ENCODE peak calls at places on chromosomes 2 and 18, in four cellular contexts. One of them, this sample, is unnamed.

GRCh38 chr2:74206180-74206688 is 7.8 kb downstream of the MTHFD2 start:
- DNase-seq in GM23248: peak
- DNase-seq in neural progenitor cell: no peak
- DNase-seq in HCT116: no peak
- DNase-seq in this sample: peak

GRCh38 chr2:112679484-112679883 is 33.7 kb downstream of the SLC20A1 start:
- DNase-seq in GM23248: peak
- DNase-seq in neural progenitor cell: no peak
- DNase-seq in HCT116: no peak
- DNase-seq in this sample: no peak

GRCh38 chr2:96147593-96148201 is 2.5 kb upstream of the DUSP2 start:
- DNase-seq in GM23248: no peak
- DNase-seq in neural progenitor cell: no peak
- DNase-seq in HCT116: no peak
- DNase-seq in this sample: no peak

GRCh38 chr2:200797242-200797770 is 14.4 kb upstream of the BZW1 start:
- DNase-seq in GM23248: peak
- DNase-seq in neural progenitor cell: no peak
- DNase-seq in HCT116: no peak
- DNase-seq in this sample: peak

GRCh38 chr18:11146238-11146946 is 3.0 kb downstream of the PIEZO2 start:
- DNase-seq in GM23248: no peak
- DNase-seq in neural progenitor cell: no peak
- DNase-seq in HCT116: no peak
- DNase-seq in this sample: no peak

GRCh38 chr2:37168217-37168981 is 11.6 kb upstream of the EIF2AK2 start:
- DNase-seq in GM23248: peak
- DNase-seq in neural progenitor cell: peak
- DNase-seq in HCT116: peak
- DNase-seq in this sample: peak

GRCh38 chr2:120550274-120550673 is 185.4 kb upstream of the GLI2 start:
- DNase-seq in GM23248: no peak
- DNase-seq in neural progenitor cell: no peak
- DNase-seq in HCT116: no peak
- DNase-seq in this sample: no peak

GRCh38 chr18:59846814-59847490 is 52.8 kb upstream of the PMAIP1 start:
- DNase-seq in GM23248: peak
- DNase-seq in neural progenitor cell: no peak
- DNase-seq in HCT116: no peak
- DNase-seq in this sample: peak

GRCh38 chr2:42755161-42755900 is 8.6 kb downstream of the OXER1 start:
- DNase-seq in GM23248: peak
- DNase-seq in neural progenitor cell: no peak
- DNase-seq in HCT116: no peak
- DNase-seq in this sample: no peak

GRCh38 chr18:58495202-58495601 is 133.7 kb downstream of the ALPK2 start:
- DNase-seq in GM23248: peak
- DNase-seq in neural progenitor cell: no peak
- DNase-seq in HCT116: no peak
- DNase-seq in this sample: no peak

GRCh38 chr2:15300645-15301573 is 260.2 kb downstream of the NBAS start:
- DNase-seq in GM23248: no peak
- DNase-seq in neural progenitor cell: no peak
- DNase-seq in HCT116: no peak
- DNase-seq in this sample: no peak

GRCh38 chr18:2909431-2910140 is 62.8 kb downstream of the EMILIN2 start:
- DNase-seq in GM23248: no peak
- DNase-seq in neural progenitor cell: no peak
- DNase-seq in HCT116: no peak
- DNase-seq in this sample: no peak

GRCh38 chr2:60366178-60366577 is 187.3 kb downstream of the BCL11A start:
- DNase-seq in GM23248: no peak
- DNase-seq in neural progenitor cell: no peak
- DNase-seq in HCT116: no peak
- DNase-seq in this sample: no peak

GRCh38 chr2:1884933-1885580 is 140.7 kb upstream of the PXDN start:
- DNase-seq in GM23248: no peak
- DNase-seq in neural progenitor cell: no peak
- DNase-seq in HCT116: no peak
- DNase-seq in this sample: no peak

GRCh38 chr2:123363076-123363475 is 662.0 kb upstream of the CNTNAP5 start:
- DNase-seq in GM23248: no peak
- DNase-seq in neural progenitor cell: peak
- DNase-seq in HCT116: no peak
- DNase-seq in this sample: no peak

GRCh38 chr2:28201711-28202180 is 190.9 kb upstream of the FOSL2 start:
- DNase-seq in GM23248: no peak
- DNase-seq in neural progenitor cell: peak
- DNase-seq in HCT116: no peak
- DNase-seq in this sample: no peak

GRCh38 chr2:9053534-9053931 is 50.0 kb upstream of the MBOAT2 start:
- DNase-seq in GM23248: peak
- DNase-seq in neural progenitor cell: no peak
- DNase-seq in HCT116: no peak
- DNase-seq in this sample: no peak

DNA sequence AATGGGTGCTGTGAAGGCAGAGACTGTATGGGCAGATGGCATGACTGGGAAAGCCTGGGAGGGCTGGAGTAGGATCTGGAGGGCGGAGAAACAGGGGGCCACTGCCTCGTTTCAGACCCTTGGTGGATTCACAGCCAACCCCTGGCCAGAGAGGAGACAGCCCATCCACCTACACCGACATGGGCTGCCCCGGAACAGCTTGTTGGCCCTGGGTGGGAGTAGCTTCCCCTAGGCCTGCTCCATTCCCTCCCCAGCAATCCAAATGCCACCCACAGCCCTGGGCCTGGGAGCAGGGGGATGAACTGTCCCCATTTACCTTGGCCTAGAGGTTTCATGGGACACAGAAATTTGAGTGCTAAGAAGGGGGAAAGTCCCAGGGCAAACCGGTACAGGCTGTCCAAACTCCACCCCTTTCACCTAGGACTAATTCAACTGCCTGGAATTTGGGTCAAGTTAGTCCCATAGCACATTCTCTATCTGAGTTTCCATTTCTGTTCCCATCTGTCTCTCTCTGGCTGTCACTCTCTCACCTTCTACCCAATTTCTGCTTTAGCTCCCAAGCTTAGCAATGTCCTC is 37.0 kb downstream of the LBH start:
- DNase-seq in GM23248: no peak
- DNase-seq in neural progenitor cell: no peak
- DNase-seq in HCT116: no peak
- DNase-seq in this sample: no peak
- TF ChIP-seq EZH2phosphoT487 in GM23248: no peak
- TF ChIP-seq EZH2phosphoT487 in neural progenitor cell: no peak
- TF ChIP-seq EZH2phosphoT487 in HCT116: no peak
- TF ChIP-seq EZH2phosphoT487 in this sample: no peak

DNA sequence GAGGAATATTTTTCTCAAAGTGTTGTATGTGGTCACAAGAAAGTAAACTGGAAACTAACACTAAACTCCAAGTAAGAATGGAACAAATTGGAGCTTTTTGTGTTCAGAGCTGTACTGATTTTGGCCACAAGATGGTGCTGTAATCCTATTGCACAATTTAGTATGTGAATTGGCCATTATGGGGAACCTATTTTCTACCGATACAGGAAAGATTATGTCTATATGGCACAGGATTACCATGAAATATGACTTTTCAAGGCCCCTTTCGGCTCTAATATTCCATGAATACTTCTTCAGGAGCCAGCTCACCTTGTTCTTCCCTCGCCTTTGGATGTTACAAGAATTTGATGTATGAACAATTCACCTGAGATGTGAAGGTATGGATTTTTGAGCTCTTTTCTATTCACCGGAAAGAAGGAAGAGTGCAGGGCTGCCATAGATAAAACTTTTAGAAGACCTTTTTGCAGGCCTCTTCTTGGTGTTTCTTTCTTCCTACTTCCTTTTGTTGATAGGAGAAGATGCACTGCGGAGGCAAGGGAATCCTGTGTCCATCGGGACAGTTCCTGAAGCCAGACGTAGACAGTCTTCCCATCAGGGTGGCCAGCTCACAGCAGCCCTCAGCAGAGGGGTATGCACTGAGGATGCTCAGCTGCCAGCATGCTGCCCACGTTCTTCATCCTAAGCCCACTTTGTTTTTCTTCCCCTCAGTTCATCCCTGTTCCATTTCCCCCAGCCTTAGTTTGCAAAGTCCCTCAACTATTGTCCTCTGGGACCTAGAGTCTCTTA is 13.3 kb downstream of the MRPL44 start:
- DNase-seq in GM23248: peak
- DNase-seq in neural progenitor cell: peak
- DNase-seq in HCT116: peak
- DNase-seq in this sample: peak
- TF ChIP-seq EZH2phosphoT487 in GM23248: no peak
- TF ChIP-seq EZH2phosphoT487 in neural progenitor cell: no peak
- TF ChIP-seq EZH2phosphoT487 in HCT116: no peak
- TF ChIP-seq EZH2phosphoT487 in this sample: no peak

GRCh38 chr2:236872971-236873370 is 212.7 kb upstream of the COPS8 start:
- DNase-seq in GM23248: no peak
- DNase-seq in neural progenitor cell: no peak
- DNase-seq in HCT116: no peak
- DNase-seq in this sample: no peak

GRCh38 chr2:236876642-236877041 is 209.0 kb upstream of the COPS8 start:
- DNase-seq in GM23248: no peak
- DNase-seq in neural progenitor cell: no peak
- DNase-seq in HCT116: no peak
- DNase-seq in this sample: no peak

GRCh38 chr2:236873666-236874065 is 212.0 kb upstream of the COPS8 start:
- DNase-seq in GM23248: peak
- DNase-seq in neural progenitor cell: no peak
- DNase-seq in HCT116: no peak
- DNase-seq in this sample: no peak

GRCh38 chr2:236875906-236876505 is 209.7 kb upstream of the COPS8 start:
- DNase-seq in GM23248: no peak
- DNase-seq in neural progenitor cell: no peak
- DNase-seq in HCT116: no peak
- DNase-seq in this sample: peak

GRCh38 chr2:236874866-236875481 is 210.7 kb upstream of the COPS8 start:
- DNase-seq in GM23248: no peak
- DNase-seq in neural progenitor cell: no peak
- DNase-seq in HCT116: no peak
- DNase-seq in this sample: no peak
- TF ChIP-seq EZH2phosphoT487 in GM23248: no peak
- TF ChIP-seq EZH2phosphoT487 in neural progenitor cell: no peak
- TF ChIP-seq EZH2phosphoT487 in HCT116: no peak
- TF ChIP-seq EZH2phosphoT487 in this sample: no peak

DNA sequence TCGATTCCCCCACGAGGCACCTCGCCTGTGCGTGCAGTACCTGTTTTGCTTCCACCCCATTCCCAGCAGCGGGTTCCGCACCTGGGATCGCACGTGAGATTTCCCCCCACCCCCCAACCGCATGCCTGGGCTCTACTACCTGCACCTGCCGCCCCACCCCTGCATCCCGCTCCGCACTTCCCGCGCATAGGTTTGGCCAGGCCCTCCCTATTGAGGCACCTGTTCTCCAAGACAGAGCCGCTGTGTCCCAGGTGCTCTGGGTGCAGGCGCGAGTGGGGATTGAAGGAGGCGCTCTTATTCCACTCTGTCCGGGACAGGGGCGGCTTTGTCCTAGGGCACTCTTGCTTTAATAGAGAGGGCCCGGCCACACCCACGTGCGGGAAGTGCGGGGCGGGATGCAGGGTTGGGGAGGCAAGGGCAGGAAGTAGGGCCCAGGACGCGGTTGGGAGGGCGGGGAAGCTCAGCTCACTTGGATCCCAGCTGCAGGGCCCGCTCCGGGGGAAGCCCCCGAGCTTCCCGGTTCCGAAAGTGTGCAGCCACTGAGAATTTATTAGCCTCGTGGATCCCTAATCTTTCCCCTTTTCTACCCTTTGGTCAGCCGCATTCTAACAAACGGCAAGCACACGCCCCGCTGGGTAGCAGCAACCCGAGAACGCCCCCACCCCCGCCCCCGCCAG is 698 bp upstream of the MOCOS start:
- DNase-seq in GM23248: peak
- DNase-seq in neural progenitor cell: peak
- DNase-seq in HCT116: no peak
- DNase-seq in this sample: peak
- TF ChIP-seq EZH2phosphoT487 in GM23248: no peak
- TF ChIP-seq EZH2phosphoT487 in neural progenitor cell: peak
- TF ChIP-seq EZH2phosphoT487 in HCT116: no peak
- TF ChIP-seq EZH2phosphoT487 in this sample: no peak

GRCh38 chr2:241068942-241069810 is 32.9 kb downstream of the MTERF4 start:
- DNase-seq in GM23248: no peak
- DNase-seq in neural progenitor cell: no peak
- DNase-seq in HCT116: no peak
- DNase-seq in this sample: no peak

GRCh38 chr2:241068136-241068941 is 33.7 kb downstream of the MTERF4 start:
- DNase-seq in GM23248: no peak
- DNase-seq in neural progenitor cell: no peak
- DNase-seq in HCT116: no peak
- DNase-seq in this sample: no peak

GRCh38 chr2:241066171-241066892 is 35.8 kb downstream of the MTERF4 start:
- DNase-seq in GM23248: no peak
- DNase-seq in neural progenitor cell: no peak
- DNase-seq in HCT116: no peak
- DNase-seq in this sample: no peak

GRCh38 chr2:241066893-241067341 is 35.2 kb downstream of the MTERF4 start:
- DNase-seq in GM23248: peak
- DNase-seq in neural progenitor cell: peak
- DNase-seq in HCT116: no peak
- DNase-seq in this sample: no peak

DNA sequence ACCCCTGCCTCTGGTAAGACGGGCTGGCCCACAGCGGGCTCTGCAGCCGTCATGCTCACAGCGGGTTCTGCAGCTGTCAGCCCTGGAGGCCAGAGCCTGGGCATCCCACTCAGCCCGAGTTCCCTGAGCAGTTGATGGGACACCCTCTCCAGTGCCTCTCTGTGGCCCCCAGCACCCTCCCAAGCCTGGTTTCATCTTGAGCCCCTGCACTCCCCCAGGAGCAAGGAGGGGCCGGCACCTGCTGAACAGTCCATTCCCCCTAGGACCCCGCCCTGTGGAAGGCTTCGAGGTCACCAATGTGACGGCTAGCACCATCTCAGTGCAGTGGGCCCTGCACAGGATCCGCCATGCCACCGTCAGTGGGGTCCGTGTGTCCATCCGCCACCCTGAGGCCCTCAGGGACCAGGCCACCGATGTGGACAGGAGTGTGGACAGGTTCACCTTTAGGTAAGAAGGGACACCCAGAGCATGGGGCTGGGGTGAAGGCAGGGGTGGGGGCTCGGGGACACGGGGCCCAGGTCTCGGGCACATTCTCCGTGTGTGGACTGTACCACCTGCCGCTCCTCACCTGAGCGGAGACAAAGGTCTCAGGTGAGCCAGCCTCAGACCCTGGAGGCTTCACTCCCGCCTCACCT is 34.5 kb downstream of the MTERF4 start:
- DNase-seq in GM23248: no peak
- DNase-seq in neural progenitor cell: no peak
- DNase-seq in HCT116: no peak
- DNase-seq in this sample: no peak
- TF ChIP-seq EZH2phosphoT487 in GM23248: no peak
- TF ChIP-seq EZH2phosphoT487 in neural progenitor cell: no peak
- TF ChIP-seq EZH2phosphoT487 in HCT116: no peak
- TF ChIP-seq EZH2phosphoT487 in this sample: no peak